ENCODE peak calls at places on chromosomes 16 and 17, in six cellular contexts. One of them, this sample, is unnamed.

GRCh38 chr17:66386789-66387351 is 84.5 kb downstream of the PRKCA start:
- DNase-seq in suprapubic skin: no peak
- DNase-seq in tibial nerve: no peak
- DNase-seq in GM12865: no peak
- DNase-seq in foreskin fibroblast: no peak
- DNase-seq in GM23338: no peak
- DNase-seq in this sample: no peak

GRCh38 chr16:14024300-14024699 is 46.8 kb upstream of the MRTFB start:
- DNase-seq in suprapubic skin: no peak
- DNase-seq in tibial nerve: no peak
- DNase-seq in GM12865: no peak
- DNase-seq in foreskin fibroblast: no peak
- DNase-seq in GM23338: no peak
- DNase-seq in this sample: no peak

GRCh38 chr16:80852261-80852872 is 48.0 kb upstream of the CDYL2 start:
- DNase-seq in suprapubic skin: no peak
- DNase-seq in tibial nerve: no peak
- DNase-seq in GM12865: peak; percentile 65
- DNase-seq in foreskin fibroblast: peak; percentile 16
- DNase-seq in GM23338: peak; percentile 78
- DNase-seq in this sample: no peak

GRCh38 chr16:56610017-56610608 is 1.7 kb downstream of the MT2A start:
- DNase-seq in suprapubic skin: no peak
- DNase-seq in tibial nerve: no peak
- DNase-seq in GM12865: peak; percentile 62
- DNase-seq in foreskin fibroblast: peak; percentile 95
- DNase-seq in GM23338: no peak
- DNase-seq in this sample: peak; percentile 93

GRCh38 chr16:46695937-46696336 is 6.5 kb downstream of the ORC6 start:
- DNase-seq in suprapubic skin: no peak
- DNase-seq in tibial nerve: no peak
- DNase-seq in GM12865: no peak
- DNase-seq in foreskin fibroblast: no peak
- DNase-seq in GM23338: no peak
- DNase-seq in this sample: no peak

GRCh38 chr17:77769215-77769614 is 189.3 kb upstream of the TNRC6C start:
- DNase-seq in suprapubic skin: no peak
- DNase-seq in tibial nerve: no peak
- DNase-seq in GM12865: no peak
- DNase-seq in foreskin fibroblast: no peak
- DNase-seq in GM23338: no peak
- DNase-seq in this sample: no peak

GRCh38 chr17:81914103-81914850 is 3.1 kb upstream of the PCYT2 start:
- DNase-seq in suprapubic skin: no peak
- DNase-seq in tibial nerve: no peak
- DNase-seq in GM12865: no peak
- DNase-seq in foreskin fibroblast: no peak
- DNase-seq in GM23338: no peak
- DNase-seq in this sample: peak; percentile 52

GRCh38 chr17:78962345-78962983 is 17.3 kb downstream of the LGALS3BP start:
- DNase-seq in suprapubic skin: peak; percentile 43
- DNase-seq in tibial nerve: no peak
- DNase-seq in GM12865: no peak
- DNase-seq in foreskin fibroblast: peak; percentile 65
- DNase-seq in GM23338: no peak
- DNase-seq in this sample: no peak

GRCh38 chr17:36072431-36073121 is 8.5 kb downstream of the CCL18 start:
- DNase-seq in suprapubic skin: no peak
- DNase-seq in tibial nerve: no peak
- DNase-seq in GM12865: peak; percentile 81
- DNase-seq in foreskin fibroblast: no peak
- DNase-seq in GM23338: peak; percentile 90
- DNase-seq in this sample: peak; percentile 89

GRCh38 chr17:13909901-13910519 is 159.3 kb upstream of the COX10 start:
- DNase-seq in suprapubic skin: no peak
- DNase-seq in tibial nerve: no peak
- DNase-seq in GM12865: no peak
- DNase-seq in foreskin fibroblast: no peak
- DNase-seq in GM23338: peak; percentile 8
- DNase-seq in this sample: no peak

GRCh38 chr16:77584205-77584859 is 138.0 kb upstream of the NUDT7 start:
- DNase-seq in suprapubic skin: no peak
- DNase-seq in tibial nerve: no peak
- DNase-seq in GM12865: peak; percentile 53
- DNase-seq in foreskin fibroblast: peak; percentile 32
- DNase-seq in GM23338: peak; percentile 78
- DNase-seq in this sample: no peak

GRCh38 chr16:23245268-23245667 is 56.8 kb upstream of the SCNN1B start:
- DNase-seq in suprapubic skin: no peak
- DNase-seq in tibial nerve: no peak
- DNase-seq in GM12865: no peak
- DNase-seq in foreskin fibroblast: no peak
- DNase-seq in GM23338: no peak
- DNase-seq in this sample: no peak

GRCh38 chr16:676565-677297 is 1.3 kb downstream of the RHBDL1 start:
- DNase-seq in suprapubic skin: no peak
- DNase-seq in tibial nerve: no peak
- DNase-seq in GM12865: no peak
- DNase-seq in foreskin fibroblast: no peak
- DNase-seq in GM23338: peak; percentile 54
- DNase-seq in this sample: no peak

GRCh38 chr17:83068641-83069570 is 10.5 kb upstream of the METRNL start:
- DNase-seq in suprapubic skin: peak; percentile 64
- DNase-seq in tibial nerve: no peak
- DNase-seq in GM12865: no peak
- DNase-seq in foreskin fibroblast: no peak
- DNase-seq in GM23338: no peak
- DNase-seq in this sample: no peak

GRCh38 chr17:29043539-29044165 is 711 bp downstream of the PIPOX start:
- DNase-seq in suprapubic skin: no peak
- DNase-seq in tibial nerve: no peak
- DNase-seq in GM12865: no peak
- DNase-seq in foreskin fibroblast: no peak
- DNase-seq in GM23338: no peak
- DNase-seq in this sample: no peak

GRCh38 chr16:87133966-87134945 is 182.9 kb downstream of the C16orf95 start:
- DNase-seq in suprapubic skin: peak; percentile 33
- DNase-seq in tibial nerve: no peak
- DNase-seq in GM12865: no peak
- DNase-seq in foreskin fibroblast: no peak
- DNase-seq in GM23338: no peak
- DNase-seq in this sample: no peak

GRCh38 chr17:21039839-21040575 is 2.8 kb downstream of the USP22 start:
- DNase-seq in suprapubic skin: no peak
- DNase-seq in tibial nerve: no peak
- DNase-seq in GM12865: peak; percentile 75
- DNase-seq in foreskin fibroblast: no peak
- DNase-seq in GM23338: peak; percentile 67
- DNase-seq in this sample: no peak

GRCh38 chr16:81864646-81865382 is 85.7 kb downstream of the PLCG2 start:
- DNase-seq in suprapubic skin: no peak
- DNase-seq in tibial nerve: no peak
- DNase-seq in GM12865: no peak
- DNase-seq in foreskin fibroblast: no peak
- DNase-seq in GM23338: peak; percentile 15
- DNase-seq in this sample: no peak

GRCh38 chr16:79269211-79269863 is 331.2 kb downstream of the MAF start:
- DNase-seq in suprapubic skin: no peak
- DNase-seq in tibial nerve: no peak
- DNase-seq in GM12865: peak; percentile 70
- DNase-seq in foreskin fibroblast: no peak
- DNase-seq in GM23338: no peak
- DNase-seq in this sample: peak; percentile 77

GRCh38 chr16:75626806-75627205 is 3.7 kb upstream of the ADAT1 start:
- DNase-seq in suprapubic skin: no peak
- DNase-seq in tibial nerve: no peak
- DNase-seq in GM12865: no peak
- DNase-seq in foreskin fibroblast: no peak
- DNase-seq in GM23338: no peak
- DNase-seq in this sample: no peak

GRCh38 chr17:68777243-68777855 is 176.2 kb upstream of the FAM20A start:
- DNase-seq in suprapubic skin: peak; percentile 78
- DNase-seq in tibial nerve: peak; percentile 57
- DNase-seq in GM12865: peak; percentile 50
- DNase-seq in foreskin fibroblast: peak; percentile 88
- DNase-seq in GM23338: peak; percentile 74
- DNase-seq in this sample: no peak

GRCh38 chr17:57108656-57109392 is 23.8 kb downstream of the AKAP1 start:
- DNase-seq in suprapubic skin: no peak
- DNase-seq in tibial nerve: no peak
- DNase-seq in GM12865: no peak
- DNase-seq in foreskin fibroblast: no peak
- DNase-seq in GM23338: no peak
- DNase-seq in this sample: no peak

GRCh38 chr17:80422276-80422675 is 7.3 kb downstream of the ENDOV start:
- DNase-seq in suprapubic skin: no peak
- DNase-seq in tibial nerve: no peak
- DNase-seq in GM12865: no peak
- DNase-seq in foreskin fibroblast: no peak
- DNase-seq in GM23338: no peak
- DNase-seq in this sample: no peak

GRCh38 chr17:17191346-17191792 is 14.8 kb downstream of the PLD6 start:
- DNase-seq in suprapubic skin: no peak
- DNase-seq in tibial nerve: no peak
- DNase-seq in GM12865: no peak
- DNase-seq in foreskin fibroblast: peak; percentile 67
- DNase-seq in GM23338: no peak
- DNase-seq in this sample: no peak

GRCh38 chr16:89422905-89423630 is 67.3 kb downstream of the ANKRD11 start:
- DNase-seq in suprapubic skin: no peak
- DNase-seq in tibial nerve: no peak
- DNase-seq in GM12865: peak; percentile 88
- DNase-seq in foreskin fibroblast: peak; percentile 41
- DNase-seq in GM23338: peak; percentile 57
- DNase-seq in this sample: peak; percentile 90

GRCh38 chr16:84922351-84923135 is 88.8 kb downstream of the ZDHHC7 start:
- DNase-seq in suprapubic skin: no peak
- DNase-seq in tibial nerve: peak; percentile 69
- DNase-seq in GM12865: no peak
- DNase-seq in foreskin fibroblast: no peak
- DNase-seq in GM23338: no peak
- DNase-seq in this sample: no peak

GRCh38 chr16:79769320-79770243 is 169.0 kb upstream of the MAF start:
- DNase-seq in suprapubic skin: no peak
- DNase-seq in tibial nerve: no peak
- DNase-seq in GM12865: no peak
- DNase-seq in foreskin fibroblast: no peak
- DNase-seq in GM23338: no peak
- DNase-seq in this sample: no peak

GRCh38 chr17:30095507-30096244 is 20.9 kb upstream of the NSRP1 start:
- DNase-seq in suprapubic skin: no peak
- DNase-seq in tibial nerve: no peak
- DNase-seq in GM12865: peak; percentile 62
- DNase-seq in foreskin fibroblast: peak; percentile 61
- DNase-seq in GM23338: peak; percentile 76
- DNase-seq in this sample: no peak

This sample was measured in natural killer cell treated with Interleukin-12 subunit alpha and Interleukin-12 subunit beta and Interleukin-15 and Interleukin-18, amount 100 ng/mL, for 72 hours.